ENCODE peak calls at places on chromosomes 1 and 21, in nine cellular contexts. B is nephron progenitor cell; C is tibial artery; P is NCI-H69; J is GM12865; E is NT2/D1; V is MM.1S; S is activated naive CD8-positive, alpha-beta T cell treated with anti-CD3 and anti-CD28 coated beads for 36 hours; L is AG10803. T is an unnamed sample.

GRCh38 chr1:168893359-168893791 is 164.4 kb upstream of the DPT start:
- DNase-seq in S (no peak), L (no peak), V (no peak), J (no peak), E (no peak), P (peak), B (no peak), C (peak), T (no peak)

GRCh38 chr1:201499795-201500669 is 6.9 kb downstream of the CSRP1 start:
- DNase-seq in L (no peak), E (no peak), V (no peak), C (peak), S (no peak), B (no peak), J (no peak), P (no peak), T (no peak)

GRCh38 chr1:13681921-13682320 is 18.1 kb upstream of the PRDM2 start:
- DNase-seq in C (no peak), J (no peak), L (no peak), V (no peak), E (no peak), P (no peak), B (no peak), S (no peak), T (no peak)

GRCh38 chr1:22290611-22291010 is 147.7 kb upstream of the WNT4 start:
- DNase-seq in L (no peak), P (no peak), J (no peak), S (no peak), E (no peak), C (no peak), B (no peak), V (no peak), T (no peak)

GRCh38 chr1:36091141-36091540 is 2.4 kb downstream of the ADPRS start:
- DNase-seq in V (no peak), J (no peak), C (no peak), S (no peak), E (no peak), P (no peak), L (no peak), B (no peak), T (no peak)

GRCh38 chr1:46481961-46482360 is 7.7 kb upstream of the DMBX1 start:
- DNase-seq in L (no peak), E (no peak), J (no peak), P (no peak), V (no peak), S (no peak), C (no peak), B (no peak), T (no peak)

GRCh38 chr1:226661271-226661670 is 77.8 kb downstream of the ITPKB start:
- DNase-seq in P (peak), C (no peak), E (no peak), L (no peak), J (no peak), S (no peak), V (no peak), B (no peak), T (no peak)

GRCh38 chr1:9238550-9238949 is 4.0 kb downstream of the H6PD start:
- DNase-seq in V (no peak), P (no peak), J (no peak), E (no peak), B (no peak), L (no peak), S (no peak), C (no peak), T (no peak)

GRCh38 chr1:186325239-186325638 is 49.8 kb downstream of the TPR start:
- DNase-seq in B (no peak), V (no peak), E (peak), S (no peak), J (peak), C (no peak), P (peak), L (peak), T (no peak)

GRCh38 chr1:91735266-91735845 is 150.6 kb downstream of the TGFBR3 start:
- DNase-seq in C (no peak), B (no peak), J (no peak), P (no peak), L (no peak), E (no peak), S (no peak), V (no peak), T (no peak)

GRCh38 chr21:16420086-16420724 is 690.4 kb downstream of the USP25 start:
- DNase-seq in B (no peak), C (peak), J (no peak), E (no peak), V (no peak), S (no peak), P (peak), L (peak), T (no peak)

GRCh38 chr1:147786536-147786935 is 26.1 kb upstream of the GJA5 start:
- DNase-seq in E (no peak), P (no peak), J (no peak), V (no peak), C (no peak), L (peak), S (no peak), B (no peak), T (no peak)

GRCh38 chr1:30353637-30354036 is 369.7 kb downstream of the MATN1 start:
- DNase-seq in L (peak), J (no peak), C (no peak), S (no peak), V (no peak), B (no peak), P (peak), E (no peak), T (no peak)

GRCh38 chr1:212118167-212118871 is 82.8 kb downstream of the DTL start:
- DNase-seq in S (no peak), P (no peak), B (no peak), V (no peak), J (no peak), C (no peak), L (no peak), E (no peak), T (peak)

GRCh38 chr1:179007233-179007632 is 18.5 kb upstream of the FAM20B start:
- DNase-seq in E (no peak), V (no peak), S (no peak), C (no peak), B (no peak), P (no peak), L (no peak), J (no peak), T (no peak)

GRCh38 chr1:9606948-9607347 is 18.2 kb downstream of the TMEM201 start:
- DNase-seq in J (no peak), S (no peak), E (no peak), C (no peak), B (no peak), P (no peak), V (no peak), L (no peak), T (no peak)

GRCh38 chr1:87523466-87523865 is 194.8 kb downstream of the LMO4 start:
- DNase-seq in C (peak), L (no peak), J (peak), P (no peak), E (no peak), S (no peak), B (no peak), V (no peak), T (no peak)

GRCh38 chr1:34618381-34618780 is 136.5 kb upstream of the GJB5 start:
- DNase-seq in P (no peak), B (no peak), E (no peak), C (no peak), S (no peak), L (no peak), J (no peak), V (no peak), T (no peak)

GRCh38 chr21:38247738-38248509 is 8.9 kb upstream of the KCNJ15 start:
- DNase-seq in V (no peak), S (no peak), C (no peak), B (no peak), P (no peak), L (no peak), J (no peak), E (no peak), T (no peak)

GRCh38 chr1:62208970-62209369 is 14.3 kb downstream of the L1TD1 start:
- DNase-seq in P (no peak), C (no peak), S (no peak), J (no peak), E (no peak), L (no peak), B (no peak), V (no peak), T (no peak)

GRCh38 chr1:89356658-89357400 is 7.0 kb upstream of the GBP6 start:
- DNase-seq in L (peak), S (no peak), P (peak), B (no peak), E (no peak), V (no peak), C (no peak), J (no peak), T (peak)

GRCh38 chr1:32200226-32201010 is at the start of gene CCDC28B:
- DNase-seq in S (peak), C (peak), E (peak), J (peak), P (peak), L (peak), B (peak), V (no peak), T (peak)

GRCh38 chr1:234960722-234961467 is 167.7 kb downstream of the TOMM20 start:
- DNase-seq in L (peak), C (no peak), B (no peak), V (peak), J (peak), E (no peak), P (peak), S (no peak), T (no peak)

GRCh38 chr1:85623061-85623471 is 42.5 kb downstream of the CCN1 start:
- DNase-seq in J (no peak), S (no peak), E (no peak), V (peak), L (peak), C (no peak), B (no peak), P (no peak), T (peak)

GRCh38 chr1:244102471-244102870 is 51.4 kb downstream of the ZBTB18 start:
- DNase-seq in S (no peak), V (no peak), E (no peak), P (peak), C (no peak), L (no peak), J (no peak), B (no peak), T (no peak)

GRCh38 chr1:214660900-214661299 is 57.9 kb downstream of the CENPF start:
- DNase-seq in C (no peak), P (no peak), L (peak), B (peak), E (no peak), J (no peak), S (no peak), V (no peak), T (peak)

GRCh38 chr1:95168638-95169411 is 51.7 kb downstream of the TLCD4 start:
- DNase-seq in J (no peak), P (no peak), S (no peak), B (no peak), E (no peak), L (no peak), C (no peak), V (no peak), T (no peak)